ENCODE peak calls at places on chromosomes 16 and 17, in nine cellular contexts. C, A, W, M, Y, H, B, O and K are unnamed samples. For H3K36me3 and H3K27me3, the result is how much of the 10 kb centered on the place peaks cover.

GRCh38 chr16:3190949-3191353 is 2.9 kb downstream of the OR1F1 start:
- DNase-seq in C (peak), B (no peak), O (no peak), Y (no peak), H (no peak), M (no peak), A (no peak), W (no peak), K (no peak)

GRCh38 chr17:30950669-30951399 is 20.0 kb upstream of the RNF135 start:
- DNase-seq in H (peak), O (no peak), A (peak), B (peak), M (peak), W (peak), Y (no peak), C (peak), K (no peak)

GRCh38 chr17:34634551-34635160 is 55.3 kb downstream of the TMEM132E start:
- DNase-seq in O (no peak), M (no peak), B (no peak), C (no peak), H (no peak), A (no peak), W (peak), Y (no peak), K (no peak)

GRCh38 chr17:44901323-44901965 is 2.2 kb upstream of the EFTUD2 start:
- DNase-seq in W (no peak), M (peak), Y (no peak), B (peak), A (no peak), O (no peak), H (no peak), C (peak), K (no peak)

GRCh38 chr17:47994714-47995113 is 23.8 kb downstream of the CDK5RAP3 start:
- DNase-seq in O (peak), Y (no peak), B (no peak), M (no peak), H (no peak), A (no peak), C (no peak), W (no peak), K (peak)

GRCh38 chr16:70428178-70428998 is 10.5 kb downstream of the ST3GAL2 start:
- DNase-seq in W (peak), H (no peak), O (peak), C (peak), Y (peak), M (peak), B (peak), A (peak), K (peak)

GRCh38 chr16:74563828-74564263 is 43.1 kb downstream of the GLG1 start:
- DNase-seq in A (peak), O (no peak), Y (no peak), B (peak), H (no peak), C (peak), W (no peak), M (peak), K (no peak)

GRCh38 chr17:32903774-32904673 is 23.9 kb upstream of the TMEM98 start:
- DNase-seq in H (no peak), W (no peak), Y (no peak), M (no peak), A (no peak), O (no peak), B (no peak), C (no peak), K (no peak)

GRCh38 chr17:703081-703875 is 11.4 kb downstream of the VPS53 start:
- DNase-seq in H (no peak), O (no peak), C (no peak), Y (no peak), A (no peak), M (peak), W (no peak), B (no peak), K (no peak)

GRCh38 chr16:51151951-51152663 is 1.0 kb upstream of the SALL1 start:
- DNase-seq in O (peak), C (peak), Y (peak), W (peak), H (no peak), M (peak), B (no peak), A (no peak), K (peak)

GRCh38 chr17:80138856-80139426 is 8.0 kb downstream of the EIF4A3 start:
- DNase-seq in B (no peak), M (no peak), C (no peak), W (no peak), A (no peak), O (no peak), H (no peak), Y (no peak), K (no peak)

GRCh38 chr16:50737420-50737959 is 4.4 kb upstream of the CYLD start:
- DNase-seq in C (no peak), B (no peak), W (no peak), M (no peak), O (no peak), H (no peak), A (no peak), Y (no peak), K (no peak)

GRCh38 chr17:7440113-7440822 is 956 bp downstream of the FGF11 start:
- DNase-seq in B (peak), M (peak), A (no peak), O (peak), Y (peak), C (no peak), W (peak), H (peak), K (peak)

GRCh38 chr17:80221401-80221800 is 1.2 kb downstream of the SLC26A11 start:
- DNase-seq in W (no peak), Y (peak), M (no peak), A (no peak), H (no peak), C (no peak), O (no peak), B (no peak), K (peak)

GRCh38 chr17:7838291-7839075 is 4.5 kb downstream of the KDM6B start:
- DNase-seq in W (no peak), H (no peak), A (peak), O (peak), Y (peak), M (peak), B (no peak), C (peak), K (peak)

GRCh38 chr16:55147401-55147800 is 176.6 kb upstream of the IRX6 start:
- DNase-seq in M (no peak), C (no peak), W (no peak), H (no peak), B (no peak), O (no peak), A (no peak), Y (no peak), K (no peak)

GRCh38 chr16:65244811-65245210 is 122.9 kb upstream of the CDH11 start:
- DNase-seq in W (no peak), C (no peak), B (peak), O (no peak), A (no peak), H (no peak), Y (no peak), M (no peak), K (no peak)

GRCh38 chr16:63568184-63568583 is 1531.9 kb upstream of the CDH8 start:
- DNase-seq in O (peak), W (no peak), Y (no peak), A (no peak), B (no peak), H (no peak), C (no peak), M (no peak), K (no peak)
- H3K4me3 ChIP-seq in O (no peak), W (no peak), Y (no peak), A (no peak), B (no peak), H (no peak), C (no peak), M (no peak), K (no peak)

GRCh38 chr16:89135166-89135565 is 36.4 kb upstream of the CDH15 start:
- DNase-seq in B (no peak), Y (no peak), C (no peak), A (no peak), M (no peak), W (peak), H (peak), O (no peak), K (no peak)
- H3K36me3 ChIP-seq in B (under half), Y (under half), C (under half), A (under half), M (half or more), W (under half), H (under half), O (under half), K (under half)

DNA sequence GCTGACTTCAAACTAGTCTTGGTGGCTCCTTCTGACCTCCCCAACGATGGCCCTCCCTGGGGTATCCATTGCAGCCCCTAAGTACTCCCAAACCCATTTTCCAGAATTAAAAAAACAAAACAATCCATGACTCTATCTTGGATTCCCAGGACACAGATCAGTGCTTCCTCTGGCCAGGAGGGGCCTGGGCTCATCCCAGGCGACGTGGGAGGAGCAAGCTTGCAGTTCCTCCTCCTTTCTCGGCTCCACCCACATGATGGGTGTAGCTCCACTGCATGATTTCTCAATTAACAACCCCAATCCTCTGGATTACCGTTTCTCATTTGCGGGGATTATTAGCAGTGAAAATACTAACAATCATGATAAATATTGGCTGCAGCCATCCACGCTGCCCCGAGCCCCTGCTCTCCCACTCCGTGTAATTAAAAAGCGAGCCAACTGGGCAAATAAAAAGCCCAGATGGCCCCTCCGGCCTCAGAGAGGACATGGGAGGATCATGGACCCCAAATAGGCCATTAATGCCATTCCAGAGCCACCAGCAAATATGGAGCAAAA is 46.4 kb upstream of the SDK2 start:
- DNase-seq in H (no peak), Y (no peak), B (no peak), M (no peak), W (no peak), C (no peak), O (peak), A (peak), K (peak)
- H3K27me3 ChIP-seq in H (under half), Y (under half), B (half or more), M (half or more), W (under half), C (under half), O (under half), A (under half), K (under half)

GRCh38 chr16:31071861-31072260 is 2.2 kb downstream of the ZNF668 start:
- DNase-seq in M (peak), W (no peak), H (no peak), B (peak), A (no peak), O (no peak), Y (no peak), C (peak), K (no peak)
- H3K4me3 ChIP-seq in M (no peak), W (no peak), H (peak), B (peak), A (no peak), O (peak), Y (no peak), C (peak), K (no peak)

GRCh38 chr16:87845213-87845612 is 24.1 kb downstream of the SLC7A5 start:
- DNase-seq in A (no peak), Y (no peak), B (no peak), O (no peak), H (no peak), W (peak), C (no peak), M (no peak), K (no peak)
- H3K36me3 ChIP-seq in A (under half), Y (under half), B (under half), O (under half), H (under half), W (under half), C (under half), M (half or more), K (under half)

GRCh38 chr17:57927048-57927723 is 28.0 kb downstream of the CUEDC1 start:
- DNase-seq in M (no peak), H (no peak), A (no peak), O (peak), C (peak), W (no peak), B (peak), Y (no peak), K (peak)

GRCh38 chr17:57931488-57932137 is 23.6 kb downstream of the CUEDC1 start:
- DNase-seq in C (no peak), M (no peak), O (no peak), B (no peak), A (no peak), Y (no peak), H (no peak), W (no peak), K (no peak)

GRCh38 chr17:57929392-57929791 is 25.8 kb downstream of the CUEDC1 start:
- DNase-seq in Y (no peak), C (no peak), W (no peak), O (no peak), H (no peak), A (no peak), M (no peak), B (no peak), K (no peak)

GRCh38 chr17:57928898-57929297 is 26.3 kb downstream of the CUEDC1 start:
- DNase-seq in H (no peak), M (no peak), O (no peak), Y (no peak), W (no peak), A (no peak), C (no peak), B (no peak), K (no peak)

GRCh38 chr17:57930239-57930638 is 25.0 kb downstream of the CUEDC1 start:
- DNase-seq in C (no peak), M (no peak), Y (no peak), B (no peak), W (no peak), H (no peak), O (no peak), A (no peak), K (no peak)
- H3K27me3 ChIP-seq in C (under half), M (under half), Y (under half), B (under half), W (under half), H (under half), O (under half), A (under half), K (under half)

DNA sequence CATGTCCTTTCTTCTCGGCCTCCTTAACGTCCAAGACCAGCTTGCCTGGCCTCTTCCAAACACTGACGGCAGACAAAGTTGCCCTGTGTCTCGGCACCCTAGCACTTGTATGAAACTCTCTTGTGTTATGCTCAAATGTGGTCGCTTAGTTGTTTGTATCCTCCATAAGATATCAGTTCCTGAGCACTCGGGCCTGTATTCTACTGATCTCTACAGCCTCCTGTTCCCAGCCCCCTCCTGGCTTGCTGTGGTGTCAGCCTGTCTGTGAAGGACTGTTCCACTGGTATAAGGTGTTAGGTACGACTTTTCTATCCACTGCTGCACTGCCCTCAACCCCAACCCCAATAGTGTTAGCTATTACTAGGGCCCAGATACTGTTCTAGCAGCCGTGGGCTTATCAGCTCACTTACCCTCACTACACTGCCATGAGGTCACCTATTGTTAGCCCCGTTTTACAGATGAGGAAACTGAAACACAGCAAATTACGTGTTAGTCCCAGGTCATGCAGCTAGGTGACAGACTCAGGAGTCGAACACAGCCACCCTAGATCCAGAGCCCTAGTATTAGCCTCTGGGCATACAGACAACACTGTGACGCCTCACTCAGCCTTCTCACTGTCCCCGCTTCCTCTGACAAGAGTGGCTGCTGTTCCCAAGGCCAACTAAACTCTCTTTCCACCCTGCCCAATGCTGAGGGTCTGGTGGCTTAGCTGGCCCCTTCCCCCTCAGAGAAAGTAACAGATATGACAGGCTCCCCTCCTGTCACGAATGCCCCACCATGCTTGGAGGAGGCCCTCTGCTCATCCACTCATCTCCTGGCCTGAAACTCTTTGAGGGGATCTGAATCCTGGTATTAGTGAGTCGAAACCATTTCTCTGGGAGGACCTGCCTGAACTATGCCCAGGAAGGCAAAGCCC is 25.6 kb upstream of the ZNF652 start:
- DNase-seq in C (no peak), A (no peak), M (no peak), O (no peak), B (no peak), H (peak), Y (no peak), W (peak), K (no peak)
- H3K4me3 ChIP-seq in C (no peak), A (no peak), M (no peak), O (no peak), B (no peak), H (peak), Y (no peak), W (no peak), K (no peak)

GRCh38 chr17:40134184-40134583 is 6.2 kb upstream of the CASC3 start:
- DNase-seq in A (no peak), Y (no peak), O (no peak), B (no peak), H (no peak), W (no peak), M (no peak), C (no peak), K (no peak)
- H3K36me3 ChIP-seq in A (under half), Y (under half), O (half or more), B (half or more), H (under half), W (under half), M (under half), C (half or more), K (under half)